ENCODE peak calls at places on chromosomes 3 and 15, in five cellular contexts. E, B, G, Z and D are unnamed samples.

GRCh38 chr3:45976191-45977091 is 19.2 kb downstream of the FYCO1 start:
- DNase-seq in E (no peak), B (no peak), G (no peak), Z (no peak), D (no peak)

GRCh38 chr15:92109485-92109884 is 256.0 kb downstream of the SLCO3A1 start:
- DNase-seq in E (no peak), B (no peak), G (no peak), Z (no peak), D (no peak)

GRCh38 chr3:136708339-136708985 is 43.7 kb downstream of the STAG1 start:
- DNase-seq in E (no peak), B (no peak), G (no peak), Z (no peak), D (no peak)

GRCh38 chr3:58564456-58565160 is 12.6 kb downstream of the FAM107A start:
- DNase-seq in E (peak; percentile 85), B (no peak), G (peak; percentile 93), Z (no peak), D (no peak)

GRCh38 chr3:179882322-179882721 is 154.4 kb downstream of the PEX5L start:
- DNase-seq in E (no peak), B (no peak), G (no peak), Z (no peak), D (no peak)

GRCh38 chr3:39327746-39328349 is 1.7 kb upstream of the CCR8 start:
- DNase-seq in E (no peak), B (no peak), G (no peak), Z (no peak), D (no peak)

GRCh38 chr3:120102232-120102631 is 8.0 kb upstream of the GSK3B start:
- DNase-seq in E (no peak), B (no peak), G (no peak), Z (no peak), D (no peak)

GRCh38 chr3:188387921-188388320 is 234.0 kb downstream of the LPP start:
- DNase-seq in E (no peak), B (no peak), G (no peak), Z (no peak), D (no peak)

GRCh38 chr3:181909241-181909640 is 197.5 kb downstream of the SOX2 start:
- DNase-seq in E (no peak), B (no peak), G (no peak), Z (no peak), D (no peak)

GRCh38 chr15:98416222-98416835 is 232.0 kb upstream of the IGF1R start:
- DNase-seq in E (no peak), B (no peak), G (no peak), Z (no peak), D (no peak)